ENCODE peak calls at places on chromosome 18, in five cellular contexts. U is posterior cingulate gyrus, Q is dermis blood vessel endothelial cell, F is EL, D is H9. L is an unnamed sample.

GRCh38 chr18:63907649-63908048 is at the start of gene SERPINB10:
- DNase-seq in U (no peak), Q (no peak), F (no peak), D (no peak), L (no peak)

GRCh38 chr18:69401475-69402218 is 959 bp downstream of the DOK6 start:
- DNase-seq in U (peak), Q (peak), F (peak), D (peak), L (peak)

GRCh38 chr18:49911414-49911813 is 98.1 kb upstream of the ACAA2 start:
- DNase-seq in U (no peak), Q (no peak), F (no peak), D (no peak), L (no peak)

GRCh38 chr18:62660741-62661140 is 54.6 kb upstream of the PHLPP1 start:
- DNase-seq in U (no peak), Q (peak), F (peak), D (no peak), L (no peak)

GRCh38 chr18:46226461-46226860 is 122.3 kb downstream of the HAUS1 start:
- DNase-seq in U (no peak), Q (no peak), F (peak), D (no peak), L (no peak)

GRCh38 chr18:62812242-62812641 is 96.9 kb downstream of the PHLPP1 start:
- DNase-seq in U (no peak), Q (no peak), F (no peak), D (no peak), L (no peak)

GRCh38 chr18:72648079-72648478 is 103.9 kb upstream of the CBLN2 start:
- DNase-seq in U (no peak), Q (no peak), F (no peak), D (no peak), L (no peak)

GRCh38 chr18:23560186-23560585 is 26.1 kb downstream of the NPC1 start:
- DNase-seq in U (peak), Q (peak), F (no peak), D (no peak), L (no peak)

GRCh38 chr18:76943542-76944339 is 121.4 kb downstream of the ZNF236 start:
- DNase-seq in U (no peak), Q (no peak), F (peak), D (no peak), L (no peak)

GRCh38 chr18:43935051-43935412 is 657.7 kb upstream of the SYT4 start:
- DNase-seq in U (no peak), Q (no peak), F (no peak), D (no peak), L (no peak)

GRCh38 chr18:41324934-41325333 is 630.1 kb upstream of the PIK3C3 start:
- DNase-seq in U (no peak), Q (no peak), F (no peak), D (no peak), L (no peak)

GRCh38 chr18:47946889-47947288 is 16.4 kb upstream of the SMAD2 start:
- DNase-seq in U (no peak), Q (no peak), F (no peak), D (no peak), L (no peak)

GRCh38 chr18:63617049-63617995 is 26.7 kb downstream of the SERPINB4 start:
- DNase-seq in U (no peak), Q (no peak), F (no peak), D (no peak), L (no peak)

GRCh38 chr18:23825978-23826405 is 136.7 kb downstream of the LAMA3 start:
- DNase-seq in U (peak), Q (peak), F (peak), D (no peak), L (no peak)

GRCh38 chr18:23356915-23357421 is 96.1 kb upstream of the RIOK3 start:
- DNase-seq in U (no peak), Q (peak), F (no peak), D (no peak), L (no peak)

GRCh38 chr18:32093106-32093511 is 1.4 kb downstream of the RNF138 start:
- DNase-seq in U (peak), Q (peak), F (peak), D (peak), L (peak)

GRCh38 chr18:79507546-79508480 is 112.1 kb downstream of the NFATC1 start:
- DNase-seq in U (peak), Q (peak), F (peak), D (no peak), L (peak)

GRCh38 chr18:48868468-48869466 is 82.0 kb downstream of the SMAD7 start:
- DNase-seq in U (no peak), Q (no peak), F (no peak), D (no peak), L (no peak)

GRCh38 chr18:12046046-12046750 is 47.4 kb upstream of the ANKRD62 start:
- DNase-seq in U (no peak), Q (no peak), F (no peak), D (no peak), L (no peak)

GRCh38 chr18:75161629-75162028 is 47.3 kb downstream of the PTGR3 start:
- DNase-seq in U (no peak), Q (peak), F (peak), D (no peak), L (no peak)

GRCh38 chr18:75530548-75531211 is 103.2 kb upstream of the SMIM21 start:
- DNase-seq in U (no peak), Q (no peak), F (peak), D (no peak), L (no peak)

GRCh38 chr18:50622320-50622719 is 62.4 kb downstream of the MAPK4 start:
- DNase-seq in U (no peak), Q (no peak), F (no peak), D (no peak), L (no peak)

GRCh38 chr18:71808576-71808975 is 735.6 kb downstream of the CBLN2 start:
- DNase-seq in U (no peak), Q (no peak), F (no peak), D (no peak), L (no peak)

L was measured in H7.